ENCODE peak calls at places on chromosome 14, in four cellular contexts. One of them, this sample, is unnamed.

GRCh38 chr14:74907744-74908143 is 15.3 kb downstream of the RPS6KL1 start:
- DNase-seq in kidney: peak
- DNase-seq in body of pancreas: no peak
- DNase-seq in tibial artery: no peak
- DNase-seq in this sample: no peak

GRCh38 chr14:28596336-28596735 is 170.3 kb upstream of the FOXG1 start:
- DNase-seq in kidney: no peak
- DNase-seq in body of pancreas: no peak
- DNase-seq in tibial artery: no peak
- DNase-seq in this sample: peak

GRCh38 chr14:33065634-33066033 is 127.0 kb downstream of the NPAS3 start:
- DNase-seq in kidney: no peak
- DNase-seq in body of pancreas: no peak
- DNase-seq in tibial artery: no peak
- DNase-seq in this sample: no peak

GRCh38 chr14:103372552-103373304 is 12.5 kb upstream of the MARK3 start:
- DNase-seq in body of pancreas: no peak
- DNase-seq in tibial artery: no peak
- DNase-seq in kidney: no peak
- DNase-seq in this sample: peak

GRCh38 chr14:22276913-22277816 is 311.9 kb downstream of the DAD1 start:
- DNase-seq in body of pancreas: no peak
- DNase-seq in tibial artery: no peak
- DNase-seq in kidney: no peak
- DNase-seq in this sample: no peak

GRCh38 chr14:64689292-64689691 is 14.9 kb upstream of the PLEKHG3 start:
- DNase-seq in tibial artery: no peak
- DNase-seq in kidney: no peak
- DNase-seq in body of pancreas: no peak
- DNase-seq in this sample: no peak

GRCh38 chr14:21525995-21526671 is at the start of gene SALL2:
- DNase-seq in tibial artery: peak
- DNase-seq in kidney: peak
- DNase-seq in body of pancreas: peak
- DNase-seq in this sample: peak

GRCh38 chr14:43981135-43981787 is 525.8 kb downstream of the FSCB start:
- DNase-seq in body of pancreas: no peak
- DNase-seq in tibial artery: no peak
- DNase-seq in kidney: no peak
- DNase-seq in this sample: no peak

GRCh38 chr14:64688801-64689200 is 15.4 kb upstream of the PLEKHG3 start:
- DNase-seq in body of pancreas: peak
- DNase-seq in tibial artery: peak
- DNase-seq in kidney: no peak
- DNase-seq in this sample: no peak

GRCh38 chr14:58572092-58572853 is 65.5 kb upstream of the DACT1 start:
- DNase-seq in kidney: no peak
- DNase-seq in body of pancreas: no peak
- DNase-seq in tibial artery: no peak
- DNase-seq in this sample: peak

GRCh38 chr14:22010532-22011242 is 337.1 kb upstream of the OR4E1 start:
- DNase-seq in body of pancreas: no peak
- DNase-seq in kidney: no peak
- DNase-seq in tibial artery: no peak
- DNase-seq in this sample: no peak

GRCh38 chr14:44981198-44981597 is 19.2 kb downstream of the TOGARAM1 start:
- DNase-seq in kidney: no peak
- DNase-seq in body of pancreas: no peak
- DNase-seq in tibial artery: no peak
- DNase-seq in this sample: no peak

GRCh38 chr14:29220077-29220476 is 453.5 kb downstream of the FOXG1 start:
- DNase-seq in tibial artery: no peak
- DNase-seq in kidney: no peak
- DNase-seq in body of pancreas: no peak
- DNase-seq in this sample: no peak

GRCh38 chr14:48665077-48665784 is 920.9 kb downstream of the RPS29 start:
- DNase-seq in body of pancreas: no peak
- DNase-seq in tibial artery: no peak
- DNase-seq in kidney: no peak
- DNase-seq in this sample: no peak

GRCh38 chr14:65709576-65709975 is 297.0 kb downstream of the FUT8 start:
- DNase-seq in body of pancreas: peak
- DNase-seq in kidney: no peak
- DNase-seq in tibial artery: no peak
- DNase-seq in this sample: no peak

GRCh38 chr14:90382491-90383125 is 14.2 kb upstream of the CALM1 start:
- DNase-seq in kidney: peak
- DNase-seq in body of pancreas: peak
- DNase-seq in tibial artery: peak
- DNase-seq in this sample: peak

GRCh38 chr14:40292664-40293063 is 860.4 kb upstream of the FBXO33 start:
- DNase-seq in kidney: no peak
- DNase-seq in tibial artery: no peak
- DNase-seq in body of pancreas: no peak
- DNase-seq in this sample: no peak
- H3K4me3 ChIP-seq in kidney: no peak
- H3K4me3 ChIP-seq in tibial artery: no peak
- H3K4me3 ChIP-seq in body of pancreas: no peak
- H3K4me3 ChIP-seq in this sample: no peak

GRCh38 chr14:36662258-36662542 is 540 bp downstream of the PAX9 start:
- DNase-seq in kidney: peak
- DNase-seq in tibial artery: no peak
- DNase-seq in body of pancreas: no peak
- DNase-seq in this sample: no peak
- H3K4me3 ChIP-seq in kidney: peak
- H3K4me3 ChIP-seq in tibial artery: peak
- H3K4me3 ChIP-seq in body of pancreas: peak
- H3K4me3 ChIP-seq in this sample: no peak

DNA sequence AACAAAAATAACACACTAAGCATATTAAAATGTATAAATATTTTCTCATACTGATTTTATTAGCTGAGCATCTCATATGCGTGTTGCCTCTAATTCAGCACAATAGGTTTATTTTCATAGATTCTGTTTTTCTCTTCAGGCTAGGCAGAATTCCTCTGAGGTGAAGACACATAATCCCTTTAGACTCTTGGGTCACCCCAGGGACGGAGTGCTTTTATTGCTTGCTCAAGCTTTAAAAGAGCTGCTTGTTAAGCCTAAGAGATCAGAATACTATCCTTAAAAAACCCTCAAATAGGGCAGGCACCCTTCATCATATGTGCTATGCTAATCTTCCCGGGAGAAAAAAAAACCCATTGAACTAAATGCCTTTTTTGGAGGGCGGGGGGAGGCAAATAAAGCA is 390.1 kb downstream of the KCNH5 start:
- DNase-seq in kidney: no peak
- DNase-seq in tibial artery: no peak
- DNase-seq in body of pancreas: no peak
- DNase-seq in this sample: peak
- H3K4me3 ChIP-seq in kidney: no peak
- H3K4me3 ChIP-seq in tibial artery: no peak
- H3K4me3 ChIP-seq in body of pancreas: no peak
- H3K4me3 ChIP-seq in this sample: no peak

DNA sequence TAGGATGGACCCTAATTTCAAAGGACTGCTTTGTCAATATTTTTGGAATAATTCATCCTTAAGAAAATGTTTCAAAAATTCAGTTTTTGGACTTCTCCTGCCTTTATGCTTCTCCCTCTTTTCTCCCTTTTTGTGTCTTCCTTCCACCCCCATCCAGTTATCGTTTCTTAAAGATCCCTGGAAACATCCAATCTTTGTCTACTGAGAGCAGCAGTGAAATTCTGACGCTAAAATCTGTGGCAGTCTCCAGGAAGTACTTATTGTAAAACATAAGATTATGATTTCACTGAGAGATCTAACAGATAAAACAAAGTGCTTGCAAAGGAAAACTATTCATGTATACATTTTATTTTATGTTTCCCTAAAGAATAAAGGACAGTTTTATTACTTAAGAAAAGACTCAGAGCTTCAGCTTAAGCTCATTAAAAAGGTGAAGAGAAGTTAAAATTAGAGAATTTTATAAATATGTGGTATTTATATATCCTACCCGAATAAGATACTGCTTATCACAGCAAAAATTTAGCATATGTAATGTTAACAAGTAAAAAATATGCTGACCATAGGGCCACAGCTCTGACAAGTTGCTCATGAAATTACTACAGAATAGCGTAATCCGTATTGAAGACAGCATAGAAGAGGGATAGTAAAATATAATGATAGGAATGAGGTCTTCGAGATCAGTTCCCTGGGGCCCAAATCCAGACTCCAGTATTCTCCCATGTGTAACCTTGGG is 6.9 kb downstream of the FRMD6 start:
- DNase-seq in body of pancreas: no peak
- DNase-seq in tibial artery: no peak
- DNase-seq in kidney: no peak
- DNase-seq in this sample: no peak
- H3K4me3 ChIP-seq in body of pancreas: no peak
- H3K4me3 ChIP-seq in tibial artery: no peak
- H3K4me3 ChIP-seq in kidney: no peak
- H3K4me3 ChIP-seq in this sample: no peak

GRCh38 chr14:38761033-38761432 is 342.0 kb downstream of the SEC23A start:
- DNase-seq in tibial artery: no peak
- DNase-seq in kidney: no peak
- DNase-seq in body of pancreas: no peak
- DNase-seq in this sample: no peak

GRCh38 chr14:38758661-38759060 is 344.4 kb downstream of the SEC23A start:
- DNase-seq in kidney: no peak
- DNase-seq in tibial artery: no peak
- DNase-seq in body of pancreas: no peak
- DNase-seq in this sample: no peak

GRCh38 chr14:38762845-38763244 is 340.2 kb downstream of the SEC23A start:
- DNase-seq in tibial artery: no peak
- DNase-seq in body of pancreas: no peak
- DNase-seq in kidney: no peak
- DNase-seq in this sample: no peak

GRCh38 chr14:38762436-38762835 is 340.6 kb downstream of the SEC23A start:
- DNase-seq in body of pancreas: no peak
- DNase-seq in tibial artery: no peak
- DNase-seq in kidney: no peak
- DNase-seq in this sample: no peak
- H3K4me3 ChIP-seq in body of pancreas: no peak
- H3K4me3 ChIP-seq in tibial artery: no peak
- H3K4me3 ChIP-seq in kidney: no peak
- H3K4me3 ChIP-seq in this sample: no peak

This sample was measured in retinal pigment epithelial cell.